ENCODE peak calls at places on chromosomes 5 and 9, in six cellular contexts. One of them, this sample, is unnamed.

GRCh38 chr5:87121315-87122170 is 146.1 kb upstream of the RASA1 start:
- DNase-seq in activated CD4-positive, alpha-beta T cell treated with anti-CD3 and anti-CD28 coated beads, Interleukin-2, amount 50 U/mL, for 1 hour: peak; percentile 17
- DNase-seq in KG1: peak; percentile 14
- DNase-seq in AG10803: peak; percentile 88
- DNase-seq in foreskin keratinocyte: peak; percentile 82
- DNase-seq in dorsolateral prefrontal cortex: no peak
- DNase-seq in this sample: no peak

GRCh38 chr9:15155323-15155722 is 151.7 kb downstream of the TTC39B start:
- DNase-seq in activated CD4-positive, alpha-beta T cell treated with anti-CD3 and anti-CD28 coated beads, Interleukin-2, amount 50 U/mL, for 1 hour: no peak
- DNase-seq in KG1: no peak
- DNase-seq in AG10803: no peak
- DNase-seq in foreskin keratinocyte: no peak
- DNase-seq in dorsolateral prefrontal cortex: no peak
- DNase-seq in this sample: no peak

GRCh38 chr5:150131978-150132694 is 23.5 kb downstream of the PDGFRB start:
- DNase-seq in activated CD4-positive, alpha-beta T cell treated with anti-CD3 and anti-CD28 coated beads, Interleukin-2, amount 50 U/mL, for 1 hour: no peak
- DNase-seq in KG1: no peak
- DNase-seq in AG10803: peak; percentile 68
- DNase-seq in foreskin keratinocyte: no peak
- DNase-seq in dorsolateral prefrontal cortex: no peak
- DNase-seq in this sample: no peak

GRCh38 chr9:22214497-22215031 is 205.5 kb upstream of the CDKN2B start:
- DNase-seq in activated CD4-positive, alpha-beta T cell treated with anti-CD3 and anti-CD28 coated beads, Interleukin-2, amount 50 U/mL, for 1 hour: no peak
- DNase-seq in KG1: no peak
- DNase-seq in AG10803: peak; percentile 34
- DNase-seq in foreskin keratinocyte: no peak
- DNase-seq in dorsolateral prefrontal cortex: no peak
- DNase-seq in this sample: no peak

GRCh38 chr5:44365351-44365750 is 23.9 kb downstream of the FGF10 start:
- DNase-seq in activated CD4-positive, alpha-beta T cell treated with anti-CD3 and anti-CD28 coated beads, Interleukin-2, amount 50 U/mL, for 1 hour: no peak
- DNase-seq in KG1: no peak
- DNase-seq in AG10803: peak; percentile 59
- DNase-seq in foreskin keratinocyte: peak; percentile 9
- DNase-seq in dorsolateral prefrontal cortex: no peak
- DNase-seq in this sample: no peak

GRCh38 chr5:117982691-117983090 is 1005.7 kb downstream of the DTWD2 start:
- DNase-seq in activated CD4-positive, alpha-beta T cell treated with anti-CD3 and anti-CD28 coated beads, Interleukin-2, amount 50 U/mL, for 1 hour: no peak
- DNase-seq in KG1: no peak
- DNase-seq in AG10803: no peak
- DNase-seq in foreskin keratinocyte: no peak
- DNase-seq in dorsolateral prefrontal cortex: no peak
- DNase-seq in this sample: no peak

GRCh38 chr5:112228672-112229071 is 190.4 kb downstream of the EPB41L4A start:
- DNase-seq in activated CD4-positive, alpha-beta T cell treated with anti-CD3 and anti-CD28 coated beads, Interleukin-2, amount 50 U/mL, for 1 hour: no peak
- DNase-seq in KG1: no peak
- DNase-seq in AG10803: peak; percentile 67
- DNase-seq in foreskin keratinocyte: peak; percentile 46
- DNase-seq in dorsolateral prefrontal cortex: no peak
- DNase-seq in this sample: no peak

GRCh38 chr9:16031971-16032370 is 479.1 kb downstream of the CCDC171 start:
- DNase-seq in activated CD4-positive, alpha-beta T cell treated with anti-CD3 and anti-CD28 coated beads, Interleukin-2, amount 50 U/mL, for 1 hour: no peak
- DNase-seq in KG1: no peak
- DNase-seq in AG10803: peak; percentile 58
- DNase-seq in foreskin keratinocyte: no peak
- DNase-seq in dorsolateral prefrontal cortex: no peak
- DNase-seq in this sample: no peak

GRCh38 chr9:93116049-93116961 is 17.7 kb downstream of the NINJ1 start:
- DNase-seq in activated CD4-positive, alpha-beta T cell treated with anti-CD3 and anti-CD28 coated beads, Interleukin-2, amount 50 U/mL, for 1 hour: no peak
- DNase-seq in KG1: no peak
- DNase-seq in AG10803: peak; percentile 75
- DNase-seq in foreskin keratinocyte: no peak
- DNase-seq in dorsolateral prefrontal cortex: peak; percentile 59
- DNase-seq in this sample: no peak

GRCh38 chr5:180003145-180003544 is 68.4 kb downstream of the RNF130 start:
- DNase-seq in activated CD4-positive, alpha-beta T cell treated with anti-CD3 and anti-CD28 coated beads, Interleukin-2, amount 50 U/mL, for 1 hour: no peak
- DNase-seq in KG1: no peak
- DNase-seq in AG10803: no peak
- DNase-seq in foreskin keratinocyte: no peak
- DNase-seq in dorsolateral prefrontal cortex: no peak
- DNase-seq in this sample: no peak

GRCh38 chr5:88515881-88516819 is 247.5 kb upstream of the TMEM161B start:
- DNase-seq in activated CD4-positive, alpha-beta T cell treated with anti-CD3 and anti-CD28 coated beads, Interleukin-2, amount 50 U/mL, for 1 hour: no peak
- DNase-seq in KG1: no peak
- DNase-seq in AG10803: no peak
- DNase-seq in foreskin keratinocyte: no peak
- DNase-seq in dorsolateral prefrontal cortex: no peak
- DNase-seq in this sample: no peak

GRCh38 chr9:93895535-93895934 is 59.6 kb downstream of the BARX1 start:
- DNase-seq in activated CD4-positive, alpha-beta T cell treated with anti-CD3 and anti-CD28 coated beads, Interleukin-2, amount 50 U/mL, for 1 hour: no peak
- DNase-seq in KG1: no peak
- DNase-seq in AG10803: no peak
- DNase-seq in foreskin keratinocyte: no peak
- DNase-seq in dorsolateral prefrontal cortex: no peak
- DNase-seq in this sample: no peak

GRCh38 chr9:72675586-72675985 is 154.2 kb downstream of the TMC1 start:
- DNase-seq in activated CD4-positive, alpha-beta T cell treated with anti-CD3 and anti-CD28 coated beads, Interleukin-2, amount 50 U/mL, for 1 hour: no peak
- DNase-seq in KG1: no peak
- DNase-seq in AG10803: peak; percentile 76
- DNase-seq in foreskin keratinocyte: peak; percentile 64
- DNase-seq in dorsolateral prefrontal cortex: no peak
- DNase-seq in this sample: no peak

GRCh38 chr5:172144931-172145869 is 42.8 kb downstream of the STK10 start:
- DNase-seq in activated CD4-positive, alpha-beta T cell treated with anti-CD3 and anti-CD28 coated beads, Interleukin-2, amount 50 U/mL, for 1 hour: no peak
- DNase-seq in KG1: no peak
- DNase-seq in AG10803: no peak
- DNase-seq in foreskin keratinocyte: no peak
- DNase-seq in dorsolateral prefrontal cortex: no peak
- DNase-seq in this sample: no peak

GRCh38 chr5:149037819-149038218 is 25.0 kb downstream of the SH3TC2 start:
- DNase-seq in activated CD4-positive, alpha-beta T cell treated with anti-CD3 and anti-CD28 coated beads, Interleukin-2, amount 50 U/mL, for 1 hour: no peak
- DNase-seq in KG1: no peak
- DNase-seq in AG10803: no peak
- DNase-seq in foreskin keratinocyte: no peak
- DNase-seq in dorsolateral prefrontal cortex: no peak
- DNase-seq in this sample: no peak

GRCh38 chr9:125325821-125326220 is 64.2 kb downstream of the GAPVD1 start:
- DNase-seq in activated CD4-positive, alpha-beta T cell treated with anti-CD3 and anti-CD28 coated beads, Interleukin-2, amount 50 U/mL, for 1 hour: no peak
- DNase-seq in KG1: no peak
- DNase-seq in AG10803: no peak
- DNase-seq in foreskin keratinocyte: peak; percentile 38
- DNase-seq in dorsolateral prefrontal cortex: no peak
- DNase-seq in this sample: no peak

GRCh38 chr5:125484272-125485002 is 738.0 kb upstream of the ZNF608 start:
- DNase-seq in activated CD4-positive, alpha-beta T cell treated with anti-CD3 and anti-CD28 coated beads, Interleukin-2, amount 50 U/mL, for 1 hour: no peak
- DNase-seq in KG1: no peak
- DNase-seq in AG10803: peak; percentile 92
- DNase-seq in foreskin keratinocyte: peak; percentile 96
- DNase-seq in dorsolateral prefrontal cortex: peak; percentile 91
- DNase-seq in this sample: no peak

GRCh38 chr9:129548571-129549135 is 72.2 kb downstream of the C9orf50 start:
- DNase-seq in activated CD4-positive, alpha-beta T cell treated with anti-CD3 and anti-CD28 coated beads, Interleukin-2, amount 50 U/mL, for 1 hour: no peak
- DNase-seq in KG1: no peak
- DNase-seq in AG10803: no peak
- DNase-seq in foreskin keratinocyte: no peak
- DNase-seq in dorsolateral prefrontal cortex: no peak
- DNase-seq in this sample: no peak

GRCh38 chr9:81557452-81557956 is 131.8 kb downstream of the TLE1 start:
- DNase-seq in activated CD4-positive, alpha-beta T cell treated with anti-CD3 and anti-CD28 coated beads, Interleukin-2, amount 50 U/mL, for 1 hour: no peak
- DNase-seq in KG1: no peak
- DNase-seq in AG10803: peak; percentile 86
- DNase-seq in foreskin keratinocyte: no peak
- DNase-seq in dorsolateral prefrontal cortex: no peak
- DNase-seq in this sample: no peak

GRCh38 chr9:126146254-126147145 is 180.1 kb upstream of the MVB12B start:
- DNase-seq in activated CD4-positive, alpha-beta T cell treated with anti-CD3 and anti-CD28 coated beads, Interleukin-2, amount 50 U/mL, for 1 hour: peak; percentile 4
- DNase-seq in KG1: peak; percentile 47
- DNase-seq in AG10803: no peak
- DNase-seq in foreskin keratinocyte: no peak
- DNase-seq in dorsolateral prefrontal cortex: no peak
- DNase-seq in this sample: peak; percentile 29

GRCh38 chr9:127968046-127968445 is 12.7 kb downstream of the EEIG1 start:
- DNase-seq in activated CD4-positive, alpha-beta T cell treated with anti-CD3 and anti-CD28 coated beads, Interleukin-2, amount 50 U/mL, for 1 hour: no peak
- DNase-seq in KG1: no peak
- DNase-seq in AG10803: peak; percentile 56
- DNase-seq in foreskin keratinocyte: peak; percentile 71
- DNase-seq in dorsolateral prefrontal cortex: no peak
- DNase-seq in this sample: no peak

GRCh38 chr5:14628346-14628745 is 36.2 kb upstream of the OTULIN start:
- DNase-seq in activated CD4-positive, alpha-beta T cell treated with anti-CD3 and anti-CD28 coated beads, Interleukin-2, amount 50 U/mL, for 1 hour: peak; percentile 59
- DNase-seq in KG1: peak; percentile 10
- DNase-seq in AG10803: peak; percentile 43
- DNase-seq in foreskin keratinocyte: peak; percentile 24
- DNase-seq in dorsolateral prefrontal cortex: no peak
- DNase-seq in this sample: no peak

GRCh38 chr5:113989913-113990305 is 372.0 kb upstream of the KCNN2 start:
- DNase-seq in activated CD4-positive, alpha-beta T cell treated with anti-CD3 and anti-CD28 coated beads, Interleukin-2, amount 50 U/mL, for 1 hour: no peak
- DNase-seq in KG1: no peak
- DNase-seq in AG10803: no peak
- DNase-seq in foreskin keratinocyte: no peak
- DNase-seq in dorsolateral prefrontal cortex: no peak
- DNase-seq in this sample: no peak

GRCh38 chr5:135826221-135826525 is 8.3 kb upstream of the SLC25A48 start:
- DNase-seq in activated CD4-positive, alpha-beta T cell treated with anti-CD3 and anti-CD28 coated beads, Interleukin-2, amount 50 U/mL, for 1 hour: no peak
- DNase-seq in KG1: no peak
- DNase-seq in AG10803: no peak
- DNase-seq in foreskin keratinocyte: no peak
- DNase-seq in dorsolateral prefrontal cortex: no peak
- DNase-seq in this sample: no peak

GRCh38 chr5:144273232-144274027 is 102.8 kb downstream of the KCTD16 start:
- DNase-seq in activated CD4-positive, alpha-beta T cell treated with anti-CD3 and anti-CD28 coated beads, Interleukin-2, amount 50 U/mL, for 1 hour: no peak
- DNase-seq in KG1: no peak
- DNase-seq in AG10803: no peak
- DNase-seq in foreskin keratinocyte: no peak
- DNase-seq in dorsolateral prefrontal cortex: no peak
- DNase-seq in this sample: no peak

GRCh38 chr9:36738318-36738975 is 165.8 kb downstream of the MELK start:
- DNase-seq in activated CD4-positive, alpha-beta T cell treated with anti-CD3 and anti-CD28 coated beads, Interleukin-2, amount 50 U/mL, for 1 hour: no peak
- DNase-seq in KG1: no peak
- DNase-seq in AG10803: peak; percentile 16
- DNase-seq in foreskin keratinocyte: peak; percentile 54
- DNase-seq in dorsolateral prefrontal cortex: no peak
- DNase-seq in this sample: no peak

This sample was measured in GM18507.